ENCODE peak calls at places on chromosomes 6 and 20, in eight cellular contexts. L is mammary epithelial cell, A is lower lobe of right lung, B is spleen, M is neural progenitor cell, O is left ventricle myocardium inferior, N is A549, E is cardiac muscle cell. C is an unnamed sample. For H3K4me1, the result is how much of the 10 kb centered on the place peaks cover.

GRCh38 chr6:44321210-44321609 is 8.1 kb upstream of the AARS2 start:
- DNase-seq in B (no peak), N (no peak), M (no peak), O (no peak), A (no peak), L (no peak), E (no peak), C (no peak)

GRCh38 chr6:815348-815738 is 122.4 kb upstream of the EXOC2 start:
- DNase-seq in E (no peak), N (no peak), B (no peak), A (no peak), L (no peak), M (peak), O (no peak), C (no peak)

GRCh38 chr6:84346372-84346771 is 118.9 kb upstream of the CEP162 start:
- DNase-seq in E (no peak), M (no peak), N (no peak), B (no peak), O (no peak), L (no peak), A (no peak), C (no peak)

GRCh38 chr20:21096321-21097043 is 9.7 kb downstream of the LINC00237 start:
- DNase-seq in M (peak), N (no peak), L (no peak), O (no peak), A (no peak), B (no peak), E (peak), C (no peak)

GRCh38 chr6:22848121-22848520 is 278.8 kb downstream of the HDGFL1 start:
- DNase-seq in L (no peak), M (no peak), A (no peak), O (no peak), N (no peak), B (no peak), E (no peak), C (no peak)

GRCh38 chr20:12166053-12166717 is 248.5 kb downstream of the BTBD3 start:
- DNase-seq in N (no peak), L (peak), M (no peak), A (no peak), O (peak), B (no peak), E (peak), C (peak)

GRCh38 chr6:169079650-169080049 is 174.0 kb downstream of the THBS2 start:
- DNase-seq in L (peak), M (no peak), N (no peak), O (no peak), A (no peak), B (no peak), E (no peak), C (peak)

GRCh38 chr6:26361544-26361943 is 3.5 kb upstream of the BTN3A2 start:
- DNase-seq in A (no peak), B (no peak), M (no peak), L (no peak), E (no peak), O (no peak), N (no peak), C (no peak)

GRCh38 chr6:99184696-99185095 is 164.8 kb downstream of the FAXC start:
- DNase-seq in B (no peak), M (no peak), A (no peak), O (no peak), N (no peak), L (peak), E (no peak), C (peak)

GRCh38 chr20:60428651-60429050 is 470.4 kb downstream of the CDH26 start:
- DNase-seq in E (no peak), L (no peak), O (no peak), A (no peak), N (no peak), B (no peak), M (no peak), C (no peak)

GRCh38 chr6:4905858-4906257 is 98.0 kb downstream of the RPP40 start:
- DNase-seq in E (no peak), M (no peak), O (no peak), N (no peak), B (no peak), L (no peak), A (no peak), C (no peak)

GRCh38 chr6:163386329-163386910 is 28.1 kb upstream of the QKI start:
- DNase-seq in E (no peak), M (no peak), N (no peak), L (no peak), B (no peak), O (no peak), A (no peak), C (no peak)

GRCh38 chr6:38364775-38365174 is 275.0 kb downstream of the BTBD9 start:
- DNase-seq in O (no peak), B (no peak), N (no peak), E (no peak), L (peak), A (no peak), M (no peak), C (peak)

GRCh38 chr20:41050361-41051019 is 21.9 kb downstream of the TOP1 start:
- DNase-seq in A (no peak), E (peak), M (no peak), L (no peak), B (no peak), N (no peak), O (no peak), C (no peak)

GRCh38 chr6:5764401-5764955 is 242.2 kb downstream of the NRN1 start:
- DNase-seq in M (no peak), N (no peak), L (no peak), B (no peak), A (no peak), O (peak), E (peak), C (no peak)

GRCh38 chr20:64044484-64045247 is 4.8 kb downstream of the SOX18 start:
- DNase-seq in O (no peak), B (peak), A (no peak), N (peak), M (no peak), E (peak), L (peak), C (peak)

GRCh38 chr20:21609221-21609620 is 95.4 kb upstream of the NKX2-2 start:
- DNase-seq in E (no peak), L (peak), B (no peak), N (no peak), A (no peak), O (no peak), M (no peak), C (peak)

GRCh38 chr6:46756469-46757205 is 9.9 kb downstream of the ANKRD66 start:
- DNase-seq in M (peak), L (no peak), N (no peak), B (no peak), E (no peak), O (no peak), A (no peak), C (no peak)

GRCh38 chr6:64580346-64580745 is 944.7 kb downstream of the PHF3 start:
- DNase-seq in E (peak), A (no peak), O (no peak), B (no peak), N (no peak), L (peak), M (no peak), C (peak)

GRCh38 chr6:32559747-32560146 is 29.7 kb upstream of the HLA-DRB5 start:
- DNase-seq in E (no peak), L (no peak), O (no peak), N (no peak), M (no peak), B (no peak), A (no peak), C (no peak)

GRCh38 chr20:3164763-3165410 is 5.2 kb upstream of the FASTKD5 start:
- DNase-seq in B (no peak), O (no peak), E (no peak), N (no peak), M (no peak), A (no peak), L (no peak), C (no peak)

GRCh38 chr20:23058240-23058639 is 8.8 kb upstream of the THBD start:
- DNase-seq in B (no peak), N (no peak), O (no peak), E (no peak), L (no peak), A (no peak), M (no peak), C (no peak)

GRCh38 chr6:35253249-35253648 is 6.3 kb upstream of the ZNF76 start:
- DNase-seq in M (no peak), O (no peak), E (no peak), A (no peak), L (no peak), N (no peak), B (no peak), C (no peak)

GRCh38 chr20:13449868-13450441 is 188.8 kb downstream of the TASP1 start:
- DNase-seq in N (no peak), O (no peak), M (no peak), A (no peak), E (peak), B (no peak), L (no peak), C (no peak)
- TF ChIP-seq CTCF in N (no peak), O (no peak), M (no peak), A (no peak), E (no peak), B (no peak), L (no peak), C (no peak)

GRCh38 chr6:17940151-17940791 is 47.2 kb downstream of the KIF13A start:
- DNase-seq in M (peak), B (no peak), A (no peak), O (no peak), N (no peak), L (no peak), E (no peak), C (no peak)

GRCh38 chr6:17941318-17941717 is 46.1 kb downstream of the KIF13A start:
- DNase-seq in L (no peak), O (no peak), N (no peak), B (no peak), A (no peak), M (no peak), E (no peak), C (no peak)

GRCh38 chr6:17935188-17936149 is 52.0 kb downstream of the KIF13A start:
- DNase-seq in L (no peak), E (no peak), M (no peak), B (no peak), A (no peak), N (no peak), O (no peak), C (no peak)

GRCh38 chr6:17938885-17939284 is 48.5 kb downstream of the KIF13A start:
- DNase-seq in E (peak), L (peak), M (no peak), O (no peak), A (no peak), B (no peak), N (no peak), C (no peak)
- H3K27ac ChIP-seq in E (no peak), L (no peak), M (no peak), O (no peak), A (no peak), B (no peak), N (no peak), C (no peak)

DNA sequence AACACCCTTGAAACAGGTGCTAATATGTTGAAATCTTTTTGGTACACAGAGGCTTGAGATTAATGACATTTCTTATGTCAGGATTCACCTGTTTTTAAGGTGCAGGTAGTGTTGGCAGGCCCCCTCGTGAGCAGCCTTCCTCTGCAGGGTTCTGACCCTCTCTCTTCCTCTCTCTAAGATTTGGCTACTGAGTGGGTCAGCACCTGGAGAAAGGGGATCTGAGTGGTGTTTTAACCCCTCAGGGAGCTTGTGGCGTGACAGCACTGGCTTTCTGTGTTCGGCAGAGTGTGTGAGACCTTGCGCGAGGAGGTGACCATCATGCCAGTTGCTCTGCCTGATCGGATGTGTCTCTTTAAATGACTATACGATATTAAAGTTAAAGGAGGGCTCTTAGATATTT is 37.1 kb downstream of the HIVEP1 start:
- DNase-seq in A (no peak), N (no peak), M (no peak), O (no peak), E (no peak), L (no peak), B (no peak), C (no peak)
- H3K4me1 ChIP-seq in A (under half), N (under half), M (under half), O (under half), E (under half), L (under half), B (half or more), C (under half)

GRCh38 chr6:109526905-109527628 is 44.0 kb upstream of the ZBTB24 start:
- DNase-seq in N (peak), E (peak), B (no peak), L (peak), M (peak), A (no peak), O (no peak), C (no peak)

GRCh38 chr6:109524129-109524528 is 41.1 kb upstream of the ZBTB24 start:
- DNase-seq in B (no peak), A (no peak), E (no peak), L (no peak), O (no peak), N (no peak), M (no peak), C (no peak)

GRCh38 chr6:109523478-109523877 is 40.5 kb upstream of the ZBTB24 start:
- DNase-seq in E (peak), B (no peak), N (no peak), M (no peak), O (no peak), L (peak), A (no peak), C (no peak)

GRCh38 chr6:109531446-109531845 is 48.4 kb upstream of the ZBTB24 start:
- DNase-seq in E (no peak), L (no peak), N (no peak), B (no peak), M (no peak), O (no peak), A (no peak), C (no peak)

GRCh38 chr6:109527989-109528388 is 45.0 kb upstream of the ZBTB24 start:
- DNase-seq in O (no peak), M (peak), N (peak), L (peak), A (no peak), E (peak), B (no peak), C (no peak)
- TF ChIP-seq CTCF in O (no peak), M (peak), N (no peak), L (peak), A (no peak), E (peak), B (no peak), C (peak)

GRCh38 chr20:8154636-8155035 is 22.6 kb downstream of the PLCB1 start:
- DNase-seq in L (no peak), E (peak), O (no peak), N (no peak), M (no peak), A (no peak), B (no peak), C (no peak)

GRCh38 chr20:8152847-8153246 is 20.8 kb downstream of the PLCB1 start:
- DNase-seq in L (no peak), N (no peak), O (no peak), B (no peak), M (no peak), A (no peak), E (no peak), C (no peak)

GRCh38 chr20:8155229-8155628 is 23.2 kb downstream of the PLCB1 start:
- DNase-seq in A (no peak), M (no peak), B (no peak), E (no peak), N (no peak), L (no peak), O (no peak), C (no peak)

GRCh38 chr20:8152183-8152582 is 20.1 kb downstream of the PLCB1 start:
- DNase-seq in L (no peak), O (no peak), N (no peak), M (no peak), A (no peak), E (peak), B (no peak), C (peak)

GRCh38 chr20:8153281-8153908 is 21.3 kb downstream of the PLCB1 start:
- DNase-seq in N (no peak), B (no peak), E (peak), O (no peak), M (no peak), A (no peak), L (no peak), C (no peak)
- H3K27ac ChIP-seq in N (no peak), B (peak), E (no peak), O (peak), M (no peak), A (no peak), L (no peak), C (no peak)